ENCODE peak calls at places on chromosomes 11 and 22, in eight cellular contexts. R, N, I, Q, J, E, S and M are unnamed samples. For H3K27me3 and H3K9me3, the result is how much of the 10 kb centered on the place peaks cover.

GRCh38 chr22:37259540-37260029 is 15.5 kb upstream of the RAC2 start:
- DNase-seq in R (no peak), N (peak), I (peak), Q (no peak), J (peak), E (no peak), S (peak), M (peak)

GRCh38 chr22:45240137-45240809 is 421 bp downstream of the KIAA0930 start:
- DNase-seq in R (peak), N (no peak), I (no peak), Q (no peak), J (no peak), E (no peak), S (peak), M (peak)

GRCh38 chr11:130527648-130528300 is 79.3 kb downstream of the ADAMTS15 start:
- DNase-seq in R (no peak), N (peak), I (no peak), Q (no peak), J (no peak), E (no peak), S (no peak), M (no peak)

GRCh38 chr11:15143855-15144254 is 29.1 kb downstream of the INSC start:
- DNase-seq in R (no peak), N (no peak), I (no peak), Q (no peak), J (no peak), E (no peak), S (no peak), M (no peak)

GRCh38 chr11:61551630-61552029 is 29.2 kb downstream of the SYT7 start:
- DNase-seq in R (no peak), N (peak), I (no peak), Q (no peak), J (no peak), E (no peak), S (no peak), M (no peak)

GRCh38 chr22:37641251-37641949 is 1.9 kb downstream of the SH3BP1 start:
- DNase-seq in R (peak), N (no peak), I (no peak), Q (no peak), J (no peak), E (no peak), S (no peak), M (no peak)

GRCh38 chr11:128260398-128260797 is 327.0 kb downstream of the ETS1 start:
- DNase-seq in R (no peak), N (peak), I (no peak), Q (no peak), J (no peak), E (no peak), S (no peak), M (no peak)

GRCh38 chr11:15526032-15526431 is 411.3 kb downstream of the INSC start:
- DNase-seq in R (no peak), N (no peak), I (no peak), Q (no peak), J (no peak), E (no peak), S (no peak), M (no peak)

GRCh38 chr11:126655807-126656128 is 300.3 kb downstream of the ST3GAL4 start:
- DNase-seq in R (no peak), N (no peak), I (no peak), Q (no peak), J (no peak), E (no peak), S (no peak), M (no peak)

GRCh38 chr22:37924386-37925065 is 18.4 kb downstream of the MICALL1 start:
- DNase-seq in R (no peak), N (no peak), I (no peak), Q (no peak), J (no peak), E (no peak), S (no peak), M (no peak)

GRCh38 chr11:28512143-28512756 is 404.1 kb downstream of the METTL15 start:
- DNase-seq in R (no peak), N (no peak), I (no peak), Q (no peak), J (no peak), E (no peak), S (no peak), M (no peak)

GRCh38 chr11:62445314-62445740 is 26.5 kb downstream of the SCGB1A1 start:
- DNase-seq in R (no peak), N (peak), I (no peak), Q (no peak), J (no peak), E (peak), S (no peak), M (no peak)

GRCh38 chr22:37229012-37229804 is 14.9 kb downstream of the RAC2 start:
- DNase-seq in R (no peak), N (peak), I (no peak), Q (no peak), J (no peak), E (peak), S (no peak), M (no peak)

GRCh38 chr11:66082936-66083698 is 13.0 kb downstream of the PACS1 start:
- DNase-seq in R (no peak), N (no peak), I (no peak), Q (no peak), J (no peak), E (no peak), S (no peak), M (no peak)

GRCh38 chr11:105718641-105719040 is 108.8 kb downstream of the GRIA4 start:
- DNase-seq in R (no peak), N (no peak), I (no peak), Q (no peak), J (no peak), E (no peak), S (no peak), M (no peak)

GRCh38 chr22:30541979-30542810 is 4.3 kb downstream of the SEC14L6 start:
- DNase-seq in R (no peak), N (peak), I (no peak), Q (no peak), J (no peak), E (no peak), S (peak), M (no peak)

GRCh38 chr22:44341431-44342346 is 28.9 kb upstream of the SHISAL1 start:
- DNase-seq in R (no peak), N (peak), I (no peak), Q (no peak), J (no peak), E (peak), S (no peak), M (peak)

GRCh38 chr11:12460441-12460840 is 83.1 kb downstream of the PARVA start:
- DNase-seq in R (no peak), N (no peak), I (no peak), Q (no peak), J (no peak), E (no peak), S (no peak), M (no peak)

GRCh38 chr22:29014301-29014700 is 47.3 kb downstream of the C22orf31 start:
- DNase-seq in R (no peak), N (no peak), I (no peak), Q (no peak), J (no peak), E (no peak), S (no peak), M (no peak)

GRCh38 chr22:39292561-39293074 is 26.8 kb downstream of the RPL3 start:
- DNase-seq in R (peak), N (peak), I (no peak), Q (peak), J (peak), E (peak), S (peak), M (peak)

GRCh38 chr11:73106347-73106746 is 35.8 kb downstream of the FCHSD2 start:
- DNase-seq in R (no peak), N (no peak), I (no peak), Q (no peak), J (no peak), E (no peak), S (no peak), M (no peak)

GRCh38 chr22:20110359-20110985 is 5.4 kb upstream of the RANBP1 start:
- DNase-seq in R (no peak), N (no peak), I (no peak), Q (no peak), J (no peak), E (no peak), S (no peak), M (no peak)

GRCh38 chr11:68412593-68413475 is 47.7 kb upstream of the PPP6R3 start:
- DNase-seq in R (no peak), N (peak), I (no peak), Q (no peak), J (no peak), E (no peak), S (peak), M (no peak)

GRCh38 chr11:100632970-100633452 is 54.1 kb upstream of the ARHGAP42 start:
- DNase-seq in R (peak), N (peak), I (no peak), Q (peak), J (peak), E (no peak), S (peak), M (peak)

GRCh38 chr11:106133529-106133928 is 56.1 kb downstream of the AASDHPPT start:
- DNase-seq in R (no peak), N (peak), I (no peak), Q (no peak), J (no peak), E (no peak), S (no peak), M (peak)

GRCh38 chr11:67044496-67044895 is 12.2 kb upstream of the RHOD start:
- DNase-seq in R (no peak), N (no peak), I (no peak), Q (no peak), J (no peak), E (no peak), S (no peak), M (no peak)

GRCh38 chr22:36595154-36595553 is 66.2 kb upstream of the EIF3D start:
- DNase-seq in R (no peak), N (no peak), I (no peak), Q (no peak), J (no peak), E (no peak), S (no peak), M (no peak)

GRCh38 chr22:32578752-32579151 is 104.1 kb downstream of the FBXO7 start:
- DNase-seq in R (no peak), N (no peak), I (no peak), Q (no peak), J (no peak), E (no peak), S (no peak), M (no peak)

GRCh38 chr22:29155966-29156365 is 49.7 kb upstream of the EMID1 start:
- DNase-seq in R (no peak), N (no peak), I (no peak), Q (no peak), J (peak), E (no peak), S (no peak), M (no peak)

GRCh38 chr11:95671768-95672167 is 117.8 kb downstream of the FAM76B start:
- DNase-seq in R (no peak), N (peak), I (no peak), Q (no peak), J (no peak), E (peak), S (no peak), M (no peak)

GRCh38 chr22:22553735-22554134 is 5.3 kb downstream of the PRAME start:
- DNase-seq in R (no peak), N (no peak), I (no peak), Q (no peak), J (no peak), E (no peak), S (no peak), M (no peak)

GRCh38 chr11:75969626-75970308 is 154.8 kb downstream of the UVRAG start:
- DNase-seq in R (no peak), N (peak), I (no peak), Q (no peak), J (no peak), E (no peak), S (no peak), M (no peak)

GRCh38 chr22:17915676-17916075 is 108.7 kb downstream of the MICAL3 start:
- DNase-seq in R (no peak), N (no peak), I (no peak), Q (no peak), J (no peak), E (no peak), S (no peak), M (no peak)

GRCh38 chr11:380095-380480 is 10.8 kb downstream of the B4GALNT4 start:
- DNase-seq in R (no peak), N (no peak), I (no peak), Q (no peak), J (no peak), E (no peak), S (no peak), M (no peak)

GRCh38 chr11:380996-381395 is 11.7 kb downstream of the B4GALNT4 start:
- DNase-seq in R (no peak), N (no peak), I (no peak), Q (no peak), J (no peak), E (no peak), S (no peak), M (no peak)

GRCh38 chr11:379205-380094 is 10.2 kb downstream of the B4GALNT4 start:
- DNase-seq in R (no peak), N (no peak), I (no peak), Q (no peak), J (no peak), E (no peak), S (no peak), M (no peak)

GRCh38 chr11:381501-382072 is 12.3 kb downstream of the B4GALNT4 start:
- DNase-seq in R (no peak), N (no peak), I (no peak), Q (no peak), J (no peak), E (no peak), S (no peak), M (no peak)

GRCh38 chr11:380491-380890 is 11.2 kb downstream of the B4GALNT4 start:
- DNase-seq in R (no peak), N (no peak), I (no peak), Q (no peak), J (no peak), E (no peak), S (no peak), M (no peak)
- H3K27me3 ChIP-seq in R (under half), N (under half), I (under half), Q (under half), J (under half), E (under half), S (under half), M (under half)

DNA sequence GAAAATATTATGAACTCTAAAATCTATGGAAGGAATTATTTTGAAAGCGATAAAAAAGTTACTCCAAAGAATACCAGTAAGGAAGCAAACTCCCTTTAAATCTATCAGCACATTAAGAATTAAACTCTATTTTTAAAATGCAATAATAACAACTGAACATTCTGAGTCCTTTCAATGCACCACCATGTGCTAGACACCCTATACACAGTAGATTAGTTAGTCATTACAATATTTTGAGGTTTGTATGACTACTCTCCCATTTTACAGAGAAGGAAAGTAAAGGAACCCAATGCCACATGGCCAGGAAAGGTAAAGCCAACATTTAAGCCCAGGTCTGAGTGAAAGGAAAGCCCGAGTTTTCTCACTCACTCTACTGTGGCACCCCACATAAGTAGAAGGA is 17.7 kb downstream of the JAML start:
- DNase-seq in R (no peak), N (no peak), I (no peak), Q (no peak), J (no peak), E (no peak), S (no peak), M (no peak)
- H3K4me3 ChIP-seq in R (no peak), N (no peak), I (no peak), Q (no peak), J (no peak), E (no peak), S (no peak), M (no peak)

DNA sequence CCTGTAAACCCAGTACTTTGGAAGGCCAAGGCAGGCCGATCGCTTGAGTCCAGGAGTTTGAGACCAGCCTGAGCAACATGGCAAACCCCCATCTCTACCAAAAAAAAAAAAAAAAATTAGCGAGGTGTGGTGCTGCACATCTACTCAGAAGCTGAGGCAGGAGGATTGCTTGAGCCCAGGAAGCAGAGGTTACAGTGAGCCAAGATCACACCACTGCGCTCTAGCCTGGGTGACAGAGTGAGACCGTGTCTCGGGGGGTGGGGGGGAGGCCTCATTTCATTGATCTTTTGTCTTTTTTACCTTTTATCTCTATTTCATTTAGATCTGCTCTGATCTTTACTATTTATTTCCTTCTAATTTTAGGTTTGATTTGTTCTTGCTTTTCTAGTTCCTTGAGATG is 51.8 kb downstream of the KCNQ1OT1 start:
- DNase-seq in R (no peak), N (no peak), I (no peak), Q (no peak), J (no peak), E (no peak), S (no peak), M (no peak)
- H3K9me3 ChIP-seq in R (under half), N (under half), I (under half), Q (under half), J (half or more), E (under half), S (half or more), M (under half)

DNA sequence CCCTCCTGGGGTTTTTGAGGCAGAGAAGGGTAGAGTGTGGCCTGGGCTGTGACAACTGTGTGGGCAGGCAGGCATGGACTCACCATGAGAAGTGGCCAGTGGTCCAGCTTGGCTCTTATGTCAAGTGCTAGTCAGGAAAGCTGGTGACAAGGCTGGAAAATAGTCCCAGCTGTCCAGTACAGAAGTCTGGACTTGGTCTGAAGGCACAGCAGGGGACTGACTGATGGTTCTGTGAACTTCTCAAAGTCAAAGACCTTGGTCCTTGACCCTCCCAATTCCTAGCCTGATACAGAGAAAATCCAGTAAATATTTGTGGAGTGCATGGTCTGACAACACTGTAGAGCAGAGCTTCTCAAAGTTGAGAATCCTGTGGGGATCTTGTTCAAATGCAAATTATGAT is 1.7 kb downstream of the PPFIBP2 start:
- DNase-seq in R (no peak), N (no peak), I (no peak), Q (no peak), J (no peak), E (no peak), S (no peak), M (no peak)
- H3K27me3 ChIP-seq in R (under half), N (under half), I (under half), Q (under half), J (under half), E (under half), S (under half), M (under half)